ENCODE peak calls at places on chromosomes 16 and 17, in nine cellular contexts. C is CD4-positive, alpha-beta T cell; R is kidney; U is HTR-8/SVneo; S is fibroblast of the conjunctiva; V is aorta; G is adrenal gland; H is SK-N-DZ; B is chondrocyte. D is an unnamed sample.

GRCh38 chr16:72013888-72014538 is 5.5 kb downstream of the DHODH start:
- DNase-seq in U (no peak), R (no peak), S (no peak), G (no peak), H (no peak), V (no peak), B (no peak), C (no peak), D (no peak)

GRCh38 chr17:8311131-8311790 is 1.2 kb downstream of the ARHGEF15 start:
- DNase-seq in U (no peak), G (no peak), B (peak; percentile 80), H (no peak), R (peak; percentile 67), C (no peak), S (no peak), V (no peak), D (no peak)

GRCh38 chr16:51756447-51757123 is 605.5 kb upstream of the SALL1 start:
- DNase-seq in V (no peak), S (no peak), H (no peak), B (no peak), C (no peak), G (no peak), U (no peak), R (peak; percentile 42), D (no peak)

GRCh38 chr17:17888821-17889220 is 52.0 kb upstream of the SREBF1 start:
- DNase-seq in R (peak; percentile 16), V (peak; percentile 30), C (no peak), B (no peak), G (no peak), H (peak; percentile 35), U (no peak), S (no peak), D (no peak)

GRCh38 chr16:25270577-25270976 is 12.9 kb upstream of the ZKSCAN2 start:
- DNase-seq in B (no peak), C (no peak), V (no peak), S (no peak), U (no peak), R (no peak), H (no peak), G (no peak), D (no peak)

GRCh38 chr16:28261916-28262315 is 30.4 kb upstream of the SBK1 start:
- DNase-seq in H (no peak), R (no peak), B (no peak), S (no peak), U (no peak), C (no peak), G (no peak), V (no peak), D (no peak)

GRCh38 chr17:7435676-7436555 is 681 bp downstream of the TMEM102 start:
- DNase-seq in U (no peak), H (no peak), V (peak; percentile 67), G (peak; percentile 58), B (no peak), R (no peak), S (no peak), C (peak; percentile 38), D (no peak)

GRCh38 chr16:12124742-12125141 is 148.2 kb downstream of the SNX29 start:
- DNase-seq in H (no peak), G (no peak), V (no peak), U (no peak), B (no peak), C (no peak), S (no peak), R (peak; percentile 22), D (no peak)

GRCh38 chr16:1696863-1697262 is 9.1 kb upstream of the MAPK8IP3 start:
- DNase-seq in R (no peak), H (no peak), C (no peak), B (no peak), S (no peak), U (no peak), V (no peak), G (no peak), D (no peak)

GRCh38 chr17:82127315-82127595 is 29.2 kb upstream of the FASN start:
- DNase-seq in B (no peak), S (no peak), U (no peak), G (no peak), H (no peak), C (no peak), V (no peak), R (no peak), D (no peak)

GRCh38 chr17:63853260-63853659 is 10.8 kb upstream of the SMARCD2 start:
- DNase-seq in R (no peak), S (no peak), G (no peak), U (no peak), B (no peak), V (no peak), H (no peak), C (no peak), D (no peak)

GRCh38 chr17:71084219-71084618 is 914.9 kb downstream of the KCNJ2 start:
- DNase-seq in H (peak; percentile 15), G (peak; percentile 11), V (no peak), C (no peak), R (no peak), S (no peak), B (no peak), U (peak; percentile 12), D (no peak)

GRCh38 chr17:73840829-73841228 is 196.6 kb upstream of the SDK2 start:
- DNase-seq in C (no peak), U (no peak), S (no peak), G (no peak), V (no peak), R (no peak), H (no peak), B (no peak), D (no peak)

GRCh38 chr16:12677472-12677871 is 126.2 kb downstream of the CPPED1 start:
- DNase-seq in R (no peak), S (no peak), B (no peak), V (no peak), G (no peak), C (no peak), H (no peak), U (no peak), D (no peak)

GRCh38 chr17:11637796-11638195 is 39.5 kb downstream of the DNAH9 start:
- DNase-seq in C (no peak), H (no peak), G (no peak), V (no peak), B (no peak), S (no peak), R (no peak), U (no peak), D (no peak)

GRCh38 chr17:68248199-68248825 is 469 bp downstream of the AMZ2 start:
- DNase-seq in C (no peak), R (no peak), B (no peak), G (no peak), U (peak; percentile 46), S (peak; percentile 64), V (peak; percentile 86), H (peak; percentile 82), D (no peak)

GRCh38 chr17:40032322-40033320 is 17.4 kb downstream of the CSF3 start:
- DNase-seq in R (no peak), V (peak; percentile 41), C (no peak), B (no peak), G (no peak), H (no peak), U (no peak), S (no peak), D (no peak)

GRCh38 chr17:2174471-2175293 is 119.8 kb downstream of the HIC1 start:
- DNase-seq in R (peak; percentile 93), C (no peak), S (peak; percentile 80), H (no peak), B (no peak), V (peak; percentile 79), U (peak; percentile 63), G (peak; percentile 73), D (peak; percentile 78)

GRCh38 chr17:75394332-75394918 is 11.1 kb downstream of the GRB2 start:
- DNase-seq in U (no peak), G (no peak), B (no peak), R (no peak), V (no peak), H (no peak), C (no peak), S (no peak), D (no peak)

GRCh38 chr17:81241648-81242420 is 2.7 kb downstream of the NDUFAF8 start:
- DNase-seq in V (no peak), R (peak; percentile 82), G (peak; percentile 45), S (peak; percentile 10), H (no peak), U (peak; percentile 67), B (no peak), C (peak; percentile 51), D (no peak)

GRCh38 chr16:17474572-17474971 is 3.8 kb upstream of the XYLT1 start:
- DNase-seq in H (no peak), B (no peak), R (no peak), U (no peak), S (no peak), G (no peak), V (no peak), C (no peak), D (no peak)

GRCh38 chr17:27481327-27481726 is 25.1 kb downstream of the KSR1 start:
- DNase-seq in U (no peak), C (peak; percentile 21), S (no peak), B (no peak), H (no peak), G (no peak), R (no peak), V (no peak), D (no peak)

GRCh38 chr16:10992112-10992511 is 47.7 kb downstream of the CLEC16A start:
- DNase-seq in C (no peak), S (no peak), H (no peak), U (no peak), V (no peak), R (no peak), G (no peak), B (no peak), D (peak; percentile 53)

GRCh38 chr17:5773942-5774341 is 189.6 kb upstream of the NLRP1 start:
- DNase-seq in C (no peak), B (no peak), G (no peak), V (no peak), U (no peak), H (no peak), S (no peak), R (no peak), D (no peak)

GRCh38 chr17:29166507-29166887 is 13.7 kb downstream of the MYO18A start:
- DNase-seq in R (no peak), C (no peak), G (no peak), U (no peak), B (no peak), H (no peak), S (no peak), V (no peak), D (no peak)

GRCh38 chr16:22126037-22126558 is 33.8 kb downstream of the VWA3A start:
- DNase-seq in C (no peak), B (no peak), R (no peak), S (no peak), U (no peak), G (no peak), V (no peak), H (no peak), D (no peak)

GRCh38 chr17:72618018-72618509 is 474.4 kb downstream of the SLC39A11 start:
- DNase-seq in C (peak; percentile 30), R (peak; percentile 82), U (no peak), G (no peak), H (peak; percentile 73), B (no peak), S (no peak), V (no peak), D (no peak)

GRCh38 chr17:40191237-40192208 is 14.3 kb downstream of the RAPGEFL1 start:
- DNase-seq in S (peak; percentile 44), U (peak; percentile 88), H (peak; percentile 76), V (peak; percentile 87), G (peak; percentile 89), R (peak; percentile 93), B (no peak), C (peak; percentile 54), D (peak; percentile 42)

D was measured in astrocyte of the cerebellum.